ENCODE peak calls at places on chromosomes 5 and 9, in five cellular contexts. Q, H, X, J and P are unnamed samples.

GRCh38 chr5:73615947-73616346 is 10.0 kb upstream of the ARHGEF28 start:
- DNase-seq in Q (no peak), H (no peak), X (no peak), J (no peak), P (no peak)

GRCh38 chr5:128494516-128494915 is 43.5 kb downstream of the FBN2 start:
- DNase-seq in Q (no peak), H (no peak), X (no peak), J (no peak), P (peak; percentile 12)

GRCh38 chr5:75707911-75708509 is 9.2 kb downstream of the POC5 start:
- DNase-seq in Q (no peak), H (no peak), X (no peak), J (no peak), P (peak; percentile 15)

GRCh38 chr5:115321309-115321708 is 24.9 kb upstream of the CCDC112 start:
- DNase-seq in Q (no peak), H (no peak), X (no peak), J (no peak), P (no peak)

GRCh38 chr9:126650830-126651341 is 37.2 kb downstream of the LMX1B start:
- DNase-seq in Q (no peak), H (no peak), X (no peak), J (no peak), P (no peak)

GRCh38 chr5:125587631-125588030 is 835.6 kb upstream of the GRAMD2B start:
- DNase-seq in Q (no peak), H (no peak), X (no peak), J (no peak), P (no peak)

GRCh38 chr9:89882876-89883275 is 278.1 kb downstream of the GADD45G start:
- DNase-seq in Q (no peak), H (no peak), X (no peak), J (no peak), P (no peak)

GRCh38 chr5:179414459-179415215 is 69.4 kb upstream of the ADAMTS2 start:
- DNase-seq in Q (no peak), H (no peak), X (no peak), J (no peak), P (no peak)

GRCh38 chr9:99431103-99431502 is 209.0 kb downstream of the SEC61B start:
- DNase-seq in Q (no peak), H (no peak), X (no peak), J (no peak), P (no peak)

GRCh38 chr9:75869236-75869635 is 21.2 kb upstream of the PCSK5 start:
- DNase-seq in Q (no peak), H (no peak), X (no peak), J (no peak), P (no peak)

GRCh38 chr9:98993570-98993945 is 49.9 kb downstream of the COL15A1 start:
- DNase-seq in Q (no peak), H (no peak), X (peak; percentile 53), J (no peak), P (no peak)

GRCh38 chr9:131125288-131126058 is at the start of gene NUP214:
- DNase-seq in Q (peak; percentile 92), H (peak; percentile 89), X (peak; percentile 88), J (peak; percentile 100), P (peak; percentile 98)

GRCh38 chr5:144567416-144567770 is 396.7 kb downstream of the KCTD16 start:
- DNase-seq in Q (no peak), H (no peak), X (no peak), J (no peak), P (no peak)

GRCh38 chr5:59745422-59745863 is 148.1 kb downstream of the PDE4D start:
- DNase-seq in Q (no peak), H (no peak), X (no peak), J (no peak), P (peak; percentile 38)

GRCh38 chr9:7542648-7543165 is 256.9 kb downstream of the DMAC1 start:
- DNase-seq in Q (no peak), H (no peak), X (no peak), J (no peak), P (no peak)

GRCh38 chr9:77544491-77545000 is 103.6 kb downstream of the GNA14 start:
- DNase-seq in Q (no peak), H (no peak), X (no peak), J (no peak), P (no peak)

GRCh38 chr9:131419029-131419614 is 25.2 kb downstream of the PRRC2B start:
- DNase-seq in Q (no peak), H (no peak), X (no peak), J (no peak), P (no peak)

GRCh38 chr5:77168187-77168883 is 42.1 kb upstream of the PDE8B start:
- DNase-seq in Q (no peak), H (no peak), X (no peak), J (no peak), P (peak; percentile 50)

GRCh38 chr5:6573651-6574101 is 59.2 kb downstream of the NSUN2 start:
- DNase-seq in Q (no peak), H (no peak), X (no peak), J (no peak), P (no peak)

GRCh38 chr5:171852255-171852681 is 66.7 kb downstream of the SMIM23 start:
- DNase-seq in Q (no peak), H (no peak), X (no peak), J (peak; percentile 64), P (no peak)

GRCh38 chr9:110114888-110115259 is 93.1 kb downstream of the C9orf152 start:
- DNase-seq in Q (no peak), H (no peak), X (no peak), J (no peak), P (no peak)

GRCh38 chr9:117413346-117414219 is 1.3 kb downstream of the ASTN2 start:
- DNase-seq in Q (no peak), H (no peak), X (no peak), J (no peak), P (no peak)

GRCh38 chr5:111892949-111893348 is 136.0 kb upstream of the NREP start:
- DNase-seq in Q (no peak), H (no peak), X (no peak), J (no peak), P (no peak)

GRCh38 chr5:9924614-9925013 is 294.5 kb upstream of the TAS2R1 start:
- DNase-seq in Q (no peak), H (no peak), X (peak; percentile 46), J (no peak), P (peak; percentile 29)

GRCh38 chr5:81506900-81507588 is 113.1 kb upstream of the ACOT12 start:
- DNase-seq in Q (peak; percentile 45), H (peak; percentile 9), X (peak; percentile 67), J (peak; percentile 30), P (peak; percentile 66)

GRCh38 chr5:152631217-152631616 is 226.1 kb upstream of the NMUR2 start:
- DNase-seq in Q (no peak), H (no peak), X (no peak), J (no peak), P (no peak)

GRCh38 chr9:134263575-134263974 is 62.7 kb upstream of the RXRA start:
- DNase-seq in Q (no peak), H (no peak), X (no peak), J (no peak), P (no peak)

GRCh38 chr5:64811050-64811640 is 42.4 kb downstream of the CWC27 start:
- DNase-seq in Q (peak; percentile 57), H (no peak), X (peak; percentile 5), J (peak; percentile 28), P (peak; percentile 17)

GRCh38 chr9:18888241-18888794 is 144.7 kb downstream of the SAXO1 start:
- DNase-seq in Q (no peak), H (no peak), X (no peak), J (no peak), P (no peak)

GRCh38 chr5:102654559-102655354 is 100.3 kb upstream of the PAM start:
- DNase-seq in Q (no peak), H (no peak), X (no peak), J (no peak), P (no peak)

GRCh38 chr5:141623197-141623596 is 4.4 kb upstream of the DIAPH1 start:
- DNase-seq in Q (no peak), H (no peak), X (peak; percentile 60), J (no peak), P (no peak)

GRCh38 chr9:97567182-97567893 is 65.8 kb downstream of the TSTD2 start:
- DNase-seq in Q (no peak), H (no peak), X (no peak), J (no peak), P (no peak)
- TF ChIP-seq KDM1A in Q (no peak), H (no peak), X (no peak), J (no peak), P (no peak)

GRCh38 chr9:121173501-121173900 is 28.2 kb downstream of the RAB14 start:
- DNase-seq in Q (no peak), H (no peak), X (no peak), J (no peak), P (no peak)

GRCh38 chr9:121172726-121173487 is 28.8 kb downstream of the RAB14 start:
- DNase-seq in Q (no peak), H (no peak), X (no peak), J (no peak), P (no peak)

GRCh38 chr9:121168052-121168451 is 33.6 kb downstream of the RAB14 start:
- DNase-seq in Q (no peak), H (no peak), X (no peak), J (no peak), P (no peak)

GRCh38 chr9:121171236-121171635 is 30.4 kb downstream of the RAB14 start:
- DNase-seq in Q (no peak), H (no peak), X (no peak), J (no peak), P (no peak)

GRCh38 chr9:121169094-121169601 is 32.5 kb downstream of the RAB14 start:
- DNase-seq in Q (peak; percentile 5), H (no peak), X (no peak), J (peak; percentile 31), P (peak; percentile 31)
- TF ChIP-seq KDM1A in Q (no peak), H (no peak), X (no peak), J (no peak), P (no peak)

GRCh38 chr9:122001491-122002201 is 91.5 kb downstream of the TTLL11 start:
- DNase-seq in Q (no peak), H (no peak), X (no peak), J (no peak), P (no peak)
- TF ChIP-seq KDM1A in Q (no peak), H (no peak), X (no peak), J (no peak), P (no peak)

DNA sequence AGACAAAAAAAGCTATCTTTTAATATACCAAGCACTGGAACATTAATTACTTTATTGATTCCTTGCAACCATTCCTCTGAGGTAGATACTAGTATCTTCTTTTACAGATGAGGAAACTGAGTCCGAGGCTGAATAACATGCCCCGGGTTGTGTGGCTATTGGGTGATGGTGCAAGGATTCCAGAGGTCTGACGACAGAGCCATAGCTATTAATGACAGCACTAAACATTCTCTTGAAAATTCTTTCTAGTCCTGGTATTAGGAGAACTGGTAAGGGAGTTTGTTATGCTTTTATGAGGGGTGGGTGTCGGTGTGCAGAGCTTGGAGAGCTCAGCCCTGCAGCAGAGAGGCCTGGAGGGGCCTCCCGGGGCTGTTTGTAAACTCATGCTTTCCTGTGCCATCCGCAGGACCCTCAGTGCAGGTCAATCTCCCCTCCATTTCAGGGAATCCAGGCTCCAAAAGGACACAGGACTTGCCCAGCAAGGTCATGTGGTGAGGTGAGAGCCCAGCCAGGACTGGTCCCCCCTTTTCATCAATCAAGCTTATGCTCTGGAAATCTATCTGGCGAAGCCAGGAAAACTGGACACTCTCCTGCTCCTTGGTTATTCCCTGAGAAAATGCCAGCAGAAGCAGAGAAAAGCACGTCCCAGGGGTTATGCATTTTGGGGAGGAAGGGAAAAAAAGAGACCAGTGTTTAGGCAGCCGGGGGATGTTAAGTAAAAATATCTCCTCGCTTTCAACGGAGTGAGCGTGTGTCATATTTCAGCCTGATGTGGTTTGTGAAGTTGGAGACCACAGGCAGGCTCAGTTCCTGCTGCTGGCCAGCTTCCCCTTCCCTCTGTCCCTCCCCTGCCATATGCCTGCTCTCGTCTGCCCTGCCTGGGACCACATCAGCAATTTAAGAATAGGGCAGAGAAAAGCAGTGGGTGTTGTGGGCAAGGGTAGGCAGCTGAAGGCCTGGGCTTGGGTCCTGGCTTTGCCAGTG is 3.7 kb downstream of the GSN start:
- DNase-seq in Q (no peak), H (no peak), X (no peak), J (no peak), P (no peak)
- TF ChIP-seq KDM1A in Q (no peak), H (no peak), X (no peak), J (no peak), P (no peak)